ENCODE peak calls at places on chromosomes 13 and 19, in five cellular contexts. One of them, this sample, is unnamed.

GRCh38 chr13:111043575-111043982 is 71.5 kb upstream of the ARHGEF7 start:
- DNase-seq in trophoblast cell: peak; percentile 99
- DNase-seq in lower lobe of right lung: no peak
- DNase-seq in pancreas: no peak
- DNase-seq in CD4-positive, CD25-positive, alpha-beta regulatory T cell: peak; percentile 16
- DNase-seq in this sample: no peak

GRCh38 chr19:51687791-51688664 is 5.1 kb upstream of the SPACA6 start:
- DNase-seq in trophoblast cell: peak; percentile 70
- DNase-seq in lower lobe of right lung: peak; percentile 59
- DNase-seq in pancreas: peak; percentile 52
- DNase-seq in CD4-positive, CD25-positive, alpha-beta regulatory T cell: no peak
- DNase-seq in this sample: no peak

GRCh38 chr13:91922969-91923592 is 524.7 kb downstream of the GPC5 start:
- DNase-seq in trophoblast cell: no peak
- DNase-seq in lower lobe of right lung: no peak
- DNase-seq in pancreas: no peak
- DNase-seq in CD4-positive, CD25-positive, alpha-beta regulatory T cell: no peak
- DNase-seq in this sample: no peak

GRCh38 chr13:98416408-98416807 is 160.5 kb downstream of the STK24 start:
- DNase-seq in trophoblast cell: peak; percentile 57
- DNase-seq in lower lobe of right lung: peak; percentile 82
- DNase-seq in pancreas: peak; percentile 94
- DNase-seq in CD4-positive, CD25-positive, alpha-beta regulatory T cell: no peak
- DNase-seq in this sample: peak; percentile 90

GRCh38 chr13:77697208-77698103 is at the start of gene SLAIN1:
- DNase-seq in trophoblast cell: peak; percentile 33
- DNase-seq in lower lobe of right lung: peak; percentile 83
- DNase-seq in pancreas: peak; percentile 88
- DNase-seq in CD4-positive, CD25-positive, alpha-beta regulatory T cell: peak; percentile 85
- DNase-seq in this sample: peak; percentile 73

GRCh38 chr13:74061939-74062595 is 72.1 kb downstream of the KLF12 start:
- DNase-seq in trophoblast cell: no peak
- DNase-seq in lower lobe of right lung: no peak
- DNase-seq in pancreas: no peak
- DNase-seq in CD4-positive, CD25-positive, alpha-beta regulatory T cell: peak; percentile 76
- DNase-seq in this sample: no peak

GRCh38 chr19:57103573-57104277 is 16.1 kb upstream of the USP29 start:
- DNase-seq in trophoblast cell: peak; percentile 14
- DNase-seq in lower lobe of right lung: no peak
- DNase-seq in pancreas: peak; percentile 54
- DNase-seq in CD4-positive, CD25-positive, alpha-beta regulatory T cell: peak; percentile 50
- DNase-seq in this sample: no peak

GRCh38 chr13:55439450-55439849 is 1701.3 kb upstream of the PRR20A start:
- DNase-seq in trophoblast cell: no peak
- DNase-seq in lower lobe of right lung: no peak
- DNase-seq in pancreas: no peak
- DNase-seq in CD4-positive, CD25-positive, alpha-beta regulatory T cell: no peak
- DNase-seq in this sample: no peak

GRCh38 chr19:38685666-38686529 is 38.4 kb downstream of the ACTN4 start:
- DNase-seq in trophoblast cell: no peak
- DNase-seq in lower lobe of right lung: no peak
- DNase-seq in pancreas: no peak
- DNase-seq in CD4-positive, CD25-positive, alpha-beta regulatory T cell: peak; percentile 49
- DNase-seq in this sample: no peak

GRCh38 chr13:77429320-77430142 is 102.6 kb upstream of the MYCBP2 start:
- DNase-seq in trophoblast cell: no peak
- DNase-seq in lower lobe of right lung: no peak
- DNase-seq in pancreas: no peak
- DNase-seq in CD4-positive, CD25-positive, alpha-beta regulatory T cell: no peak
- DNase-seq in this sample: no peak

GRCh38 chr13:46577656-46578589 is 25.0 kb downstream of the LRCH1 start:
- DNase-seq in trophoblast cell: no peak
- DNase-seq in lower lobe of right lung: no peak
- DNase-seq in pancreas: no peak
- DNase-seq in CD4-positive, CD25-positive, alpha-beta regulatory T cell: peak; percentile 54
- DNase-seq in this sample: no peak

GRCh38 chr13:46575321-46575721 is 22.4 kb downstream of the LRCH1 start:
- DNase-seq in trophoblast cell: no peak
- DNase-seq in lower lobe of right lung: no peak
- DNase-seq in pancreas: no peak
- DNase-seq in CD4-positive, CD25-positive, alpha-beta regulatory T cell: no peak
- DNase-seq in this sample: no peak

GRCh38 chr13:46578590-46578975 is 25.6 kb downstream of the LRCH1 start:
- DNase-seq in trophoblast cell: no peak
- DNase-seq in lower lobe of right lung: no peak
- DNase-seq in pancreas: no peak
- DNase-seq in CD4-positive, CD25-positive, alpha-beta regulatory T cell: no peak
- DNase-seq in this sample: no peak

GRCh38 chr13:46572758-46573384 is 19.9 kb downstream of the LRCH1 start:
- DNase-seq in trophoblast cell: no peak
- DNase-seq in lower lobe of right lung: no peak
- DNase-seq in pancreas: no peak
- DNase-seq in CD4-positive, CD25-positive, alpha-beta regulatory T cell: no peak
- DNase-seq in this sample: no peak

DNA sequence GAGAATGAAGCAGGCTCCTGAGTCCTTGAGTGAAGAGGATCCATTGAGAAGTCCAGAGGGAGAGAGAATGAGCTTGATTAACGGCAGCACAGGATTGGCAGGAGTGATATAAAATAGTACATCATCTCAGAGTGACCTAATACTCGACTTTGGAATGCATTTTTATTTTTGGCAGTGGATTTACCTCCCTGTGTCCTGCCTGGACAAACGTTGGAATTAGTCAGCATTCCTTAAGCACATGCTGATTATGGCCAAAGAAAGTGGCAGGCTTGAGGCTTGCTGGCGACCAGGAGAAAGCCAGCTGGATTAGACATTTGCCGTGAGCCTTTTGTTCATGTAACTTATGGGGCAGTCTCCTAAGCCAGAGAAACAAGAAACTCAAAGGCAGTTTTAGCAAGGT is 22.9 kb downstream of the LRCH1 start:
- DNase-seq in trophoblast cell: no peak
- DNase-seq in lower lobe of right lung: no peak
- DNase-seq in pancreas: no peak
- DNase-seq in CD4-positive, CD25-positive, alpha-beta regulatory T cell: no peak
- DNase-seq in this sample: peak; percentile 41
- H3K27ac ChIP-seq in trophoblast cell: no peak overlapping the region
- H3K27ac ChIP-seq in lower lobe of right lung: no peak overlapping the region
- H3K27ac ChIP-seq in pancreas: no peak overlapping the region
- H3K27ac ChIP-seq in CD4-positive, CD25-positive, alpha-beta regulatory T cell: no peak overlapping the region
- H3K27ac ChIP-seq in this sample: peak overlapping the region; percentile 48

GRCh38 chr19:1577090-1577928 is 9.2 kb upstream of the MEX3D start:
- DNase-seq in trophoblast cell: no peak
- DNase-seq in lower lobe of right lung: no peak
- DNase-seq in pancreas: no peak
- DNase-seq in CD4-positive, CD25-positive, alpha-beta regulatory T cell: no peak
- DNase-seq in this sample: no peak
- H3K27ac ChIP-seq in trophoblast cell: no peak overlapping the region
- H3K27ac ChIP-seq in lower lobe of right lung: no peak overlapping the region
- H3K27ac ChIP-seq in pancreas: no peak overlapping the region
- H3K27ac ChIP-seq in CD4-positive, CD25-positive, alpha-beta regulatory T cell: no peak overlapping the region
- H3K27ac ChIP-seq in this sample: no peak overlapping the region

DNA sequence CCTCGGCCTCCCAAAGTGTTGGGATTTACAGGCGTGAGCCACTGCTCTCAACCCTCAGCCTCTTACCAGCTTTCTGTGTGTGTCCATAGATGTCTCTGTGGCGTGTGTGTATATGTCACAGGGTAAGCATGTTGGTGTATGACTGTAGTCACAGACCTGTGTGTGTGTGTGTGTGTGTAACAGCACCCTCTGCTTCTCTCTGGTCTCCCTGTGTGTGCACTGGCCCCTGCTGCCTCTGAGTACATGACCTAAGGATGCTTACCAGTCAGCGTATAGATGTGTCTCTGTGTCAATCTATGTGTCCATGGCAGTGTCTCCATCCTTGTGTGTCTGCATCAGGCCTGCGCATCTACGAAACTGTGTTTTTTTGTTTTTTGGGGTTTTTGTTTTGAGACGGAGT is 5.6 kb downstream of the AXL start:
- DNase-seq in trophoblast cell: no peak
- DNase-seq in lower lobe of right lung: no peak
- DNase-seq in pancreas: no peak
- DNase-seq in CD4-positive, CD25-positive, alpha-beta regulatory T cell: no peak
- DNase-seq in this sample: no peak
- H3K27ac ChIP-seq in trophoblast cell: peak overlapping the region; percentile 95
- H3K27ac ChIP-seq in lower lobe of right lung: no peak overlapping the region
- H3K27ac ChIP-seq in pancreas: no peak overlapping the region
- H3K27ac ChIP-seq in CD4-positive, CD25-positive, alpha-beta regulatory T cell: no peak overlapping the region
- H3K27ac ChIP-seq in this sample: peak overlapping the region; percentile 96

GRCh38 chr13:48574036-48574796 is 41.3 kb upstream of the RCBTB2 start:
- DNase-seq in trophoblast cell: no peak
- DNase-seq in lower lobe of right lung: no peak
- DNase-seq in pancreas: no peak
- DNase-seq in CD4-positive, CD25-positive, alpha-beta regulatory T cell: no peak
- DNase-seq in this sample: no peak
- H3K27ac ChIP-seq in trophoblast cell: no peak overlapping the region
- H3K27ac ChIP-seq in lower lobe of right lung: no peak overlapping the region
- H3K27ac ChIP-seq in pancreas: no peak overlapping the region
- H3K27ac ChIP-seq in CD4-positive, CD25-positive, alpha-beta regulatory T cell: no peak overlapping the region
- H3K27ac ChIP-seq in this sample: no peak overlapping the region

GRCh38 chr19:32581704-32582164 is 744 bp downstream of the PDCD5 start:
- DNase-seq in trophoblast cell: peak; percentile 34
- DNase-seq in lower lobe of right lung: peak; percentile 49
- DNase-seq in pancreas: no peak
- DNase-seq in CD4-positive, CD25-positive, alpha-beta regulatory T cell: peak; percentile 19
- DNase-seq in this sample: no peak
- H3K27ac ChIP-seq in trophoblast cell: no peak overlapping the region
- H3K27ac ChIP-seq in lower lobe of right lung: peak overlapping the region; percentile 89
- H3K27ac ChIP-seq in pancreas: peak overlapping the region; percentile 70
- H3K27ac ChIP-seq in CD4-positive, CD25-positive, alpha-beta regulatory T cell: no peak overlapping the region
- H3K27ac ChIP-seq in this sample: peak overlapping the region; percentile 86

GRCh38 chr13:100765021-100765420 is 90.4 kb upstream of the TMTC4 start:
- DNase-seq in trophoblast cell: no peak
- DNase-seq in lower lobe of right lung: no peak
- DNase-seq in pancreas: no peak
- DNase-seq in CD4-positive, CD25-positive, alpha-beta regulatory T cell: no peak
- DNase-seq in this sample: no peak
- H3K27ac ChIP-seq in trophoblast cell: no peak overlapping the region
- H3K27ac ChIP-seq in lower lobe of right lung: no peak overlapping the region
- H3K27ac ChIP-seq in pancreas: no peak overlapping the region
- H3K27ac ChIP-seq in CD4-positive, CD25-positive, alpha-beta regulatory T cell: no peak overlapping the region
- H3K27ac ChIP-seq in this sample: no peak overlapping the region

GRCh38 chr19:11094520-11094894 is 5.2 kb downstream of the LDLR start:
- DNase-seq in trophoblast cell: no peak
- DNase-seq in lower lobe of right lung: no peak
- DNase-seq in pancreas: no peak
- DNase-seq in CD4-positive, CD25-positive, alpha-beta regulatory T cell: no peak
- DNase-seq in this sample: no peak
- H3K27ac ChIP-seq in trophoblast cell: no peak overlapping the region
- H3K27ac ChIP-seq in lower lobe of right lung: peak overlapping the region; percentile 98
- H3K27ac ChIP-seq in pancreas: peak overlapping the region; percentile 82
- H3K27ac ChIP-seq in CD4-positive, CD25-positive, alpha-beta regulatory T cell: peak overlapping the region; percentile 99
- H3K27ac ChIP-seq in this sample: peak overlapping the region; percentile 99